ENCODE peak calls at places on chromosome 1, in four cellular contexts. G, X, W and E are unnamed samples.
A peak's percentile ranks its signal among the peaks of the same experiment; 100 is the strongest.

GRCh38 chr1:43207229-43207853 is 35.2 kb downstream of the CFAP57 start:
- DNase-seq in G (no peak), X (no peak), W (peak; percentile 67), E (no peak)

GRCh38 chr1:41221995-41222991 is 19.8 kb downstream of the SCMH1 start:
- DNase-seq in G (no peak), X (no peak), W (no peak), E (no peak)

GRCh38 chr1:153616885-153617428 is 832 bp upstream of the S100A14 start:
- DNase-seq in G (no peak), X (no peak), W (no peak), E (no peak)

GRCh38 chr1:92484472-92485373 is 2.0 kb downstream of the GFI1 start:
- DNase-seq in G (peak; percentile 76), X (peak; percentile 35), W (no peak), E (peak; percentile 77)

GRCh38 chr1:161207173-161207572 is 5.0 kb downstream of the NDUFS2 start:
- DNase-seq in G (no peak), X (no peak), W (no peak), E (no peak)

GRCh38 chr1:246428542-246429308 is 78.4 kb downstream of the SMYD3 start:
- DNase-seq in G (no peak), X (no peak), W (peak; percentile 94), E (no peak)

GRCh38 chr1:228293393-228293792 is 85.5 kb downstream of the OBSCN start:
- DNase-seq in G (no peak), X (no peak), W (no peak), E (no peak)

GRCh38 chr1:232038704-232039103 is 412.1 kb downstream of the DISC1 start:
- DNase-seq in G (no peak), X (no peak), W (no peak), E (no peak)

GRCh38 chr1:198497326-198498220 is 42.9 kb downstream of the ATP6V1G3 start:
- DNase-seq in G (no peak), X (no peak), W (peak; percentile 67), E (no peak)

GRCh38 chr1:201739492-201740085 is 89.4 kb upstream of the IPO9 start:
- DNase-seq in G (peak; percentile 53), X (peak; percentile 62), W (no peak), E (peak; percentile 75)